ENCODE peak calls at places on chromosomes 7 and 10, in eight cellular contexts. P is SK-N-SH, W is GM23248, T is MM.1S, U is OCI-LY7, J is hepatocyte, M is neural progenitor cell, O is GM23338. H is an unnamed sample. For H3K36me3, the result is how much of the 10 kb centered on the place peaks cover.

GRCh38 chr7:155258233-155258575 is 39.5 kb upstream of the INSIG1 start:
- DNase-seq in O (no peak), U (no peak), W (peak), M (no peak), P (no peak), T (no peak), J (no peak), H (peak)

GRCh38 chr7:53993205-53993604 is 549.0 kb upstream of the VSTM2A start:
- DNase-seq in P (no peak), U (no peak), J (no peak), W (no peak), O (no peak), T (no peak), M (no peak), H (no peak)

GRCh38 chr7:120274482-120274881 is 1.5 kb downstream of the KCND2 start:
- DNase-seq in T (no peak), J (no peak), W (no peak), M (peak), O (no peak), P (peak), U (no peak), H (no peak)

GRCh38 chr10:11746883-11747539 is 4.8 kb downstream of the ECHDC3 start:
- DNase-seq in J (no peak), P (no peak), O (no peak), W (no peak), T (no peak), U (no peak), M (no peak), H (no peak)

GRCh38 chr7:26658080-26658697 is 206.2 kb downstream of the SKAP2 start:
- DNase-seq in T (no peak), J (no peak), P (no peak), U (no peak), O (peak), W (no peak), M (peak), H (peak)

GRCh38 chr7:134640842-134641715 is 5.6 kb upstream of the BPGM start:
- DNase-seq in J (no peak), T (no peak), P (no peak), W (no peak), U (no peak), M (no peak), O (no peak), H (no peak)

GRCh38 chr7:137989127-137989526 is 12.8 kb downstream of the CREB3L2 start:
- DNase-seq in J (no peak), U (no peak), W (no peak), P (no peak), O (no peak), T (no peak), M (no peak), H (no peak)

GRCh38 chr10:72298774-72299519 is 25.2 kb downstream of the DDIT4 start:
- DNase-seq in O (no peak), M (no peak), T (no peak), P (no peak), W (no peak), U (no peak), J (no peak), H (no peak)

GRCh38 chr7:140810830-140811556 is 113.7 kb downstream of the BRAF start:
- DNase-seq in O (peak), W (peak), M (peak), J (peak), T (peak), U (peak), P (peak), H (peak)

GRCh38 chr7:140142031-140142430 is 34.8 kb downstream of the KDM7A start:
- DNase-seq in M (no peak), T (no peak), O (no peak), W (no peak), P (no peak), J (no peak), U (no peak), H (no peak)

GRCh38 chr7:134446923-134447322 is 12.0 kb downstream of the AKR1B1 start:
- DNase-seq in O (no peak), J (no peak), W (no peak), T (no peak), P (no peak), M (no peak), U (no peak), H (no peak)

GRCh38 chr10:36443233-36443632 is 682.2 kb upstream of the ANKRD30A start:
- DNase-seq in W (no peak), T (no peak), M (no peak), J (no peak), O (no peak), P (no peak), U (no peak), H (peak)

GRCh38 chr7:123608991-123609882 is 7.6 kb downstream of the ASB15 start:
- DNase-seq in O (no peak), W (no peak), U (no peak), T (no peak), M (no peak), P (no peak), J (no peak), H (no peak)

GRCh38 chr10:74645681-74646080 is 180.7 kb upstream of the KAT6B start:
- DNase-seq in W (no peak), O (no peak), U (no peak), M (no peak), T (no peak), P (no peak), J (no peak), H (no peak)

GRCh38 chr10:91350651-91351081 is 59.5 kb upstream of the HECTD2 start:
- DNase-seq in U (no peak), O (no peak), J (no peak), W (peak), P (no peak), M (no peak), T (peak), H (no peak)

GRCh38 chr10:49308881-49309280 is 9.9 kb downstream of the C10orf71 start:
- DNase-seq in M (no peak), T (no peak), U (no peak), J (no peak), P (no peak), W (no peak), O (no peak), H (no peak)

GRCh38 chr10:127945335-127945734 is 38.4 kb downstream of the PTPRE start:
- DNase-seq in P (no peak), U (peak), W (peak), J (peak), M (no peak), O (no peak), T (no peak), H (peak)

GRCh38 chr10:98269435-98269912 is 1.5 kb upstream of the LOXL4 start:
- DNase-seq in P (peak), U (no peak), J (peak), O (peak), T (no peak), M (peak), W (peak), H (peak)

GRCh38 chr10:126583507-126584200 is 86.8 kb downstream of the C10orf90 start:
- DNase-seq in T (no peak), W (no peak), J (no peak), O (no peak), U (no peak), M (no peak), P (no peak), H (no peak)

GRCh38 chr7:94311545-94311944 is 83.2 kb upstream of the COL1A2 start:
- DNase-seq in M (no peak), P (no peak), U (no peak), O (no peak), T (no peak), J (no peak), W (no peak), H (no peak)

GRCh38 chr10:36195364-36195763 is 553.3 kb upstream of the FZD8 start:
- DNase-seq in O (peak), U (no peak), P (no peak), J (no peak), T (no peak), W (no peak), M (no peak), H (no peak)

GRCh38 chr7:158274404-158274811 is 313.2 kb downstream of the PTPRN2 start:
- DNase-seq in T (no peak), U (no peak), J (no peak), W (no peak), M (no peak), O (no peak), P (peak), H (no peak)

GRCh38 chr10:59240581-59241183 is 64.2 kb downstream of the PHYHIPL start:
- DNase-seq in J (peak), W (peak), M (peak), O (peak), T (peak), U (peak), P (peak), H (peak)

GRCh38 chr10:110724116-110724701 is 80.1 kb downstream of the RBM20 start:
- DNase-seq in J (no peak), T (peak), M (no peak), P (no peak), W (no peak), U (peak), O (no peak), H (no peak)

GRCh38 chr10:90865400-90865799 is 6.4 kb upstream of the RPP30 start:
- DNase-seq in U (peak), M (no peak), O (peak), J (peak), T (peak), W (peak), P (no peak), H (peak)

GRCh38 chr10:44908071-44908709 is 2.9 kb upstream of the TMEM72 start:
- DNase-seq in J (peak), P (no peak), M (peak), U (no peak), O (peak), W (no peak), T (no peak), H (peak)

GRCh38 chr10:12909182-12909835 is 92.2 kb downstream of the CCDC3 start:
- DNase-seq in T (no peak), O (no peak), P (no peak), J (no peak), U (no peak), M (no peak), W (no peak), H (no peak)

GRCh38 chr7:20030915-20031362 is 186.2 kb downstream of the MACC1 start:
- DNase-seq in U (no peak), T (peak), P (no peak), M (no peak), J (no peak), O (no peak), W (peak), H (peak)

GRCh38 chr7:3643091-3643490 is 342.0 kb downstream of the SDK1 start:
- DNase-seq in T (no peak), P (no peak), W (no peak), O (no peak), U (no peak), M (no peak), J (no peak), H (no peak)

GRCh38 chr10:112295853-112296830 is 12.9 kb downstream of the TECTB start:
- DNase-seq in T (no peak), M (no peak), U (no peak), J (no peak), P (peak), O (no peak), W (peak), H (no peak)

GRCh38 chr10:68550747-68551411 is 9.3 kb upstream of the TET1 start:
- DNase-seq in W (peak), J (peak), T (peak), M (peak), P (peak), O (peak), U (peak), H (peak)

GRCh38 chr7:94423865-94424264 is 29.2 kb downstream of the COL1A2 start:
- DNase-seq in M (no peak), T (no peak), P (no peak), O (no peak), W (peak), J (no peak), U (no peak), H (peak)

GRCh38 chr10:43024524-43024923 is 52.3 kb upstream of the RET start:
- DNase-seq in O (no peak), U (no peak), M (no peak), W (no peak), T (no peak), P (no peak), J (no peak), H (no peak)

GRCh38 chr10:121935702-121936101 is 7.9 kb upstream of the ATE1 start:
- DNase-seq in U (no peak), P (peak), O (no peak), W (no peak), J (peak), T (no peak), M (no peak), H (no peak)

GRCh38 chr7:102044641-102044983 is 227.2 kb downstream of the CUX1 start:
- DNase-seq in W (peak), M (no peak), O (no peak), T (no peak), U (no peak), J (no peak), P (peak), H (no peak)

GRCh38 chr10:132890301-132890700 is 52.1 kb downstream of the CFAP46 start:
- DNase-seq in T (no peak), U (no peak), P (no peak), W (no peak), J (no peak), M (no peak), O (no peak), H (no peak)

GRCh38 chr10:48309711-48310226 is 3.3 kb downstream of the MAPK8 start:
- DNase-seq in J (peak), W (peak), P (peak), U (peak), O (no peak), M (peak), T (peak), H (peak)

GRCh38 chr10:72688208-72688651 is 3.7 kb upstream of the MCU start:
- DNase-seq in U (no peak), P (no peak), M (no peak), J (peak), T (no peak), W (peak), O (no peak), H (peak)

GRCh38 chr10:79350407-79351154 is 3.3 kb downstream of the PPIF start:
- DNase-seq in U (no peak), W (no peak), M (no peak), P (no peak), O (no peak), T (no peak), J (no peak), H (no peak)

GRCh38 chr10:79349072-79349491 is 1.8 kb downstream of the PPIF start:
- DNase-seq in U (no peak), J (no peak), O (no peak), T (no peak), W (no peak), P (no peak), M (no peak), H (no peak)

GRCh38 chr10:79348640-79348988 is 1.3 kb downstream of the PPIF start:
- DNase-seq in T (no peak), W (peak), J (no peak), O (no peak), M (no peak), U (no peak), P (no peak), H (no peak)

GRCh38 chr10:79351332-79351731 is 4.1 kb downstream of the PPIF start:
- DNase-seq in P (no peak), J (no peak), T (no peak), O (no peak), W (no peak), M (no peak), U (no peak), H (no peak)

DNA sequence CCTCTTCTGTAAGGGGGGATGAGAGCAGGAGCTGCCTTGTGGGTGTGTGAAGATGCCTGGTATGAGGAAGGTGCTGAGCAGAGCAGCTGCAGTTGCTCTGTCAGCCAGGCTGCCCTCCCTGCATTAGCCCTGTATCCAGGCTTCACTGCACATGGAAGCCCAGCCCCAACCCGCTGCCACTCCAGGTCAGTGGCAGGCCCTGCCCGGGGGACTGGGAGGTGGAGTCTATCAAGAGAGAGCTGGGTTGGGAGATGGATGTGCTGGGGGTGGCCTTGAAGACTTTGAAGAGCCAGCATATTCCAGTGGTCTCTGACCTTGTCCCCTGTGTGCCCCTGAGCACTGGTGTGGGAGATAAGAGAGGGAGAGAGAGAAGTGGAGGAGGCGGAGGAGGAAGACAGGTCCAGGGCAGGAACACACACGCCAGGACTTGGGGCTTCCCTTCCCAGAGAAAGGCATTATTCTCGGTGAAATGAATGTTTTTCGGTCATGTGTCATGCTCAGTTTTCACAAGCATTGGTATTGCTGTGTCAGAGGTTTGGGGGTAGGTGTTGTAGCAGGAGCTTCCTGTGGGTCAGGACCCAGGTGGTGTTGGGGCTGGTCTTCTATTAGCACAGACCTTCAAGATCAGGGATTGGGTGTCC is 2.6 kb downstream of the PPIF start:
- DNase-seq in M (no peak), T (no peak), U (no peak), P (no peak), W (no peak), O (no peak), J (no peak), H (no peak)
- H3K36me3 ChIP-seq in M (under half), T (under half), U (half or more), P (half or more), W (half or more), O (under half), J (under half), H (half or more)

DNA sequence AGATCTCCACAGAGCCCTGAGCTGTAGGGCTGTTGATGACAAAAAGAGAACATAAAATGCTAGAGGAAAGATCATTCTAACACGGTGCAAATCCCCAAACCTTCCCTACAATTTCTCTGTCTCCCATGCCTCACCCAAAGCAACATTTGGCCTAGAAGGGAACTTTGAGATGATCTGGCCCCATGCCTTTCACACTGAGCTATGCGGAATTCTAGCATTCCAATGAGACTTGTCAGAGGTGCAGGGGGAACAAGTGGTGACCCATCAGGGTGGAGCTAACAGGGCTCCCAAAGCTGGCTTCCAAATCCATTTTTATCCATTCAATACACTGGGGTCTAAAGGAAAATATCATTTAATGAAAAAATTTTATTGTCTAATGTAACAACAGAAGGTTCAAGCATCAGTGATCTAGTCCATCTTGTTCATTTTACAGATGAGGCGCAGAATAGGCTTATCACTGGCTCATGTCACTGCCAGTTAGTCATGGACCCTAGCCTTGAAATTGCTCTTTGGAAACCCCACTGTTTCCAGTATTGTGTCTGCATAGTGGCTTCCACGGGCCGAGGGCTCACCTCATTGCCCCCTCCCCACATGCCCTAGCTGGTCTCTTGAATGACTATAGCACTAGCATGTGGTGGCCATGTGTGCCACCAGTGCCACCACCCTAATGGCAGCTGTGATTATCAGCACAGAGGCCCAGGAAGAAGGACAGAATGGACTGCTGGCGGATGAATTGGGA is 1001.0 kb downstream of the LRMDA start:
- DNase-seq in M (no peak), O (peak), U (no peak), T (no peak), J (no peak), W (peak), P (peak), H (peak)
- TF ChIP-seq EZH2phosphoT487 in M (no peak), O (no peak), U (no peak), T (no peak), J (no peak), W (no peak), P (no peak), H (no peak)

DNA sequence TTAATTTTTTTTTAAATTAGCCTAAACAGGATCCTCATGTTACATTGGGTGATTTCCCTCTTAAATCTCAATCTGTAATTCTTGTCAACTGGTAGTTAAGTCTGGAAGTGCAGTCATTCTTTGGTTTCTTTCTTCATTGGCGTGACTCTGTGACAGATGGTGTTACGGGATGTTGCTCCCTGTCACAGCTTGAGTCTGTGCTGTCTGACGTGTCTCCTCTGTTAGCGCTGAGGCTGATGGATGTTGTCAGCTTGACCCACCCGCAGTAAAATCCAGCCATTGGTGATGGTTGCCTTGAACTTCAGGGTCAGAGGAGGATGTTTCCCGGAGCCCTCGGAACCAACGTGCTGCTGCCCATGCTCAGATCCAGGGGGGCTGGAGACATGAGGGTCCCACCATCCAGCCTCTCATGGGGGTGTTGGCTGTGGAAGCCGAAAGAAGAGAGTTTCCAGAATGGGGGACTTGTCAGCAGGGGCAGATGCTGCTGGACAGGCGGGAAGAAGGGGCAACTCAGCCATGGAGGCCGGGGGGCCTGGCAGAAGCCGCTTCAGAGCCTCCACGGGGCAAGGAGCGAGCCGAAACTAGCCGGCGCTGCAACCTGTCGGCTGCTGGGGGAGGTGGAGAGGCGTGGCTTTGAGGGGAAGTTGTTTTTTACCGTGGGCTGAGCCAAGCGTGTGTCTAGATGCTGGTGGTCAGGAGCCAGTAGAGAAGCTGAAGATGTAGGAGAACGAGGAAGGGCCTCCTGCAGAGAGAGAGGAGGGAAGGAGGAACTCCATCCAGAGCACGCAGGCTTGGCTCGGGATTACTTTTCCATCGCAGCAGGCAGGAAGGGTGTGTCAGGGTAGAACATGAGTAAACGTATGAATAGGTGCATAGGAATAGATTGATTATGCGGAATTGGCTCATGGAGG is 3.5 kb downstream of the SUN1 start:
- DNase-seq in J (no peak), O (no peak), U (no peak), P (no peak), M (no peak), T (no peak), W (peak), H (peak)
- H2AFZ ChIP-seq in J (no peak), O (no peak), U (no peak), P (no peak), M (no peak), T (no peak), W (no peak), H (no peak)

GRCh38 chr7:17870406-17870805 is 69.9 kb downstream of the SNX13 start:
- DNase-seq in O (no peak), U (no peak), W (no peak), T (no peak), M (no peak), J (no peak), P (no peak), H (no peak)
- H3K36me3 ChIP-seq in O (under half), U (half or more), W (half or more), T (under half), M (under half), J (under half), P (half or more), H (under half)

GRCh38 chr10:101214446-101215396 is 14.5 kb downstream of the LBX1 start:
- DNase-seq in M (peak), W (peak), T (peak), O (peak), P (peak), U (peak), J (peak), H (peak)
- TF ChIP-seq EZH2phosphoT487 in M (peak), W (no peak), T (no peak), O (no peak), P (no peak), U (no peak), J (no peak), H (no peak)